ENCODE peak calls at places on chromosomes 4 and X, in four cellular contexts. One of them, this sample, is unnamed.

GRCh38 chrX:70134116-70134477 is 850 bp downstream of the IGBP1 start:
- DNase-seq in transverse colon: peak
- DNase-seq in CD4-positive, CD25-positive, alpha-beta regulatory T cell: no peak
- DNase-seq in A549: peak
- DNase-seq in this sample: no peak

GRCh38 chr4:18754180-18754579 is 732.6 kb upstream of the LCORL start:
- DNase-seq in transverse colon: no peak
- DNase-seq in CD4-positive, CD25-positive, alpha-beta regulatory T cell: no peak
- DNase-seq in A549: no peak
- DNase-seq in this sample: no peak

GRCh38 chrX:71632923-71633657 is 14.8 kb upstream of the CXCR3 start:
- DNase-seq in transverse colon: no peak
- DNase-seq in CD4-positive, CD25-positive, alpha-beta regulatory T cell: no peak
- DNase-seq in A549: no peak
- DNase-seq in this sample: no peak

GRCh38 chr4:56689661-56690060 is 8.6 kb upstream of the HOPX start:
- DNase-seq in transverse colon: no peak
- DNase-seq in CD4-positive, CD25-positive, alpha-beta regulatory T cell: no peak
- DNase-seq in A549: no peak
- DNase-seq in this sample: no peak

GRCh38 chr4:173642509-173642908 is 112.5 kb upstream of the HAND2 start:
- DNase-seq in transverse colon: no peak
- DNase-seq in CD4-positive, CD25-positive, alpha-beta regulatory T cell: no peak
- DNase-seq in A549: peak
- DNase-seq in this sample: no peak

GRCh38 chrX:47530054-47530453 is 31.0 kb upstream of the ARAF start:
- DNase-seq in transverse colon: no peak
- DNase-seq in CD4-positive, CD25-positive, alpha-beta regulatory T cell: no peak
- DNase-seq in A549: no peak
- DNase-seq in this sample: no peak

GRCh38 chr4:5700459-5700858 is 7.9 kb downstream of the EVC2 start:
- DNase-seq in transverse colon: no peak
- DNase-seq in CD4-positive, CD25-positive, alpha-beta regulatory T cell: no peak
- DNase-seq in A549: no peak
- DNase-seq in this sample: no peak

GRCh38 chr4:26510334-26510705 is 20.0 kb upstream of the CCKAR start:
- DNase-seq in transverse colon: no peak
- DNase-seq in CD4-positive, CD25-positive, alpha-beta regulatory T cell: no peak
- DNase-seq in A549: no peak
- DNase-seq in this sample: no peak

GRCh38 chr4:66266035-66266434 is 595.7 kb upstream of the EPHA5 start:
- DNase-seq in transverse colon: no peak
- DNase-seq in CD4-positive, CD25-positive, alpha-beta regulatory T cell: no peak
- DNase-seq in A549: no peak
- DNase-seq in this sample: no peak

GRCh38 chr4:165505991-165506779 is 127.4 kb downstream of the CPE start:
- DNase-seq in transverse colon: no peak
- DNase-seq in CD4-positive, CD25-positive, alpha-beta regulatory T cell: no peak
- DNase-seq in A549: no peak
- DNase-seq in this sample: no peak

GRCh38 chrX:79080131-79080530 is 64.4 kb upstream of the GPR174 start:
- DNase-seq in transverse colon: no peak
- DNase-seq in CD4-positive, CD25-positive, alpha-beta regulatory T cell: no peak
- DNase-seq in A549: no peak
- DNase-seq in this sample: no peak

GRCh38 chr4:108060164-108060563 is 70.5 kb downstream of the HADH start:
- DNase-seq in transverse colon: no peak
- DNase-seq in CD4-positive, CD25-positive, alpha-beta regulatory T cell: no peak
- DNase-seq in A549: peak
- DNase-seq in this sample: no peak

GRCh38 chr4:143482753-143483362 is 30.6 kb upstream of the SMARCA5 start:
- DNase-seq in transverse colon: no peak
- DNase-seq in CD4-positive, CD25-positive, alpha-beta regulatory T cell: no peak
- DNase-seq in A549: peak
- DNase-seq in this sample: no peak

GRCh38 chrX:130098202-130098552 is 12.1 kb downstream of the ELF4 start:
- DNase-seq in transverse colon: no peak
- DNase-seq in CD4-positive, CD25-positive, alpha-beta regulatory T cell: no peak
- DNase-seq in A549: no peak
- DNase-seq in this sample: no peak

GRCh38 chrX:122134291-122134690 is 1049.8 kb upstream of the GRIA3 start:
- DNase-seq in transverse colon: no peak
- DNase-seq in CD4-positive, CD25-positive, alpha-beta regulatory T cell: no peak
- DNase-seq in A549: no peak
- DNase-seq in this sample: no peak

GRCh38 chrX:136735604-136736003 is 45.1 kb downstream of the ARHGEF6 start:
- DNase-seq in transverse colon: no peak
- DNase-seq in CD4-positive, CD25-positive, alpha-beta regulatory T cell: no peak
- DNase-seq in A549: no peak
- DNase-seq in this sample: no peak

GRCh38 chrX:129900054-129900453 is 5.9 kb upstream of the UTP14A start:
- DNase-seq in transverse colon: no peak
- DNase-seq in CD4-positive, CD25-positive, alpha-beta regulatory T cell: no peak
- DNase-seq in A549: no peak
- DNase-seq in this sample: no peak

GRCh38 chr4:113437124-113437523 is 324.4 kb downstream of the CAMK2D start:
- DNase-seq in transverse colon: no peak
- DNase-seq in CD4-positive, CD25-positive, alpha-beta regulatory T cell: no peak
- DNase-seq in A549: no peak
- DNase-seq in this sample: no peak

GRCh38 chrX:83508006-83508405 is at the start of gene POU3F4:
- DNase-seq in transverse colon: no peak
- DNase-seq in CD4-positive, CD25-positive, alpha-beta regulatory T cell: no peak
- DNase-seq in A549: no peak
- DNase-seq in this sample: no peak

GRCh38 chrX:155983326-155983725 is 14.2 kb upstream of the IL9R start:
- DNase-seq in transverse colon: no peak
- DNase-seq in CD4-positive, CD25-positive, alpha-beta regulatory T cell: no peak
- DNase-seq in A549: no peak
- DNase-seq in this sample: no peak

GRCh38 chr4:12123709-12124108 is 695.0 kb upstream of the HS3ST1 start:
- DNase-seq in transverse colon: no peak
- DNase-seq in CD4-positive, CD25-positive, alpha-beta regulatory T cell: no peak
- DNase-seq in A549: no peak
- DNase-seq in this sample: no peak

GRCh38 chrX:23493941-23494374 is 159.3 kb downstream of the PTCHD1 start:
- DNase-seq in transverse colon: no peak
- DNase-seq in CD4-positive, CD25-positive, alpha-beta regulatory T cell: no peak
- DNase-seq in A549: peak
- DNase-seq in this sample: no peak

GRCh38 chr4:3233391-3234071 is 15.4 kb upstream of the MSANTD1 start:
- DNase-seq in transverse colon: no peak
- DNase-seq in CD4-positive, CD25-positive, alpha-beta regulatory T cell: no peak
- DNase-seq in A549: no peak
- DNase-seq in this sample: no peak

GRCh38 chr4:141797966-141798365 is 161.6 kb downstream of the IL15 start:
- DNase-seq in transverse colon: no peak
- DNase-seq in CD4-positive, CD25-positive, alpha-beta regulatory T cell: no peak
- DNase-seq in A549: no peak
- DNase-seq in this sample: no peak

GRCh38 chrX:375181-376036 is 11.3 kb downstream of the PPP2R3B start:
- DNase-seq in transverse colon: no peak
- DNase-seq in CD4-positive, CD25-positive, alpha-beta regulatory T cell: no peak
- DNase-seq in A549: no peak
- DNase-seq in this sample: no peak

GRCh38 chr4:151676301-151676700 is 84.5 kb downstream of the GATB start:
- DNase-seq in transverse colon: no peak
- DNase-seq in CD4-positive, CD25-positive, alpha-beta regulatory T cell: no peak
- DNase-seq in A549: peak
- DNase-seq in this sample: no peak

GRCh38 chrX:131068945-131069719 is 11.0 kb downstream of the ARHGAP36 start:
- DNase-seq in transverse colon: no peak
- DNase-seq in CD4-positive, CD25-positive, alpha-beta regulatory T cell: no peak
- DNase-seq in A549: peak
- DNase-seq in this sample: no peak

GRCh38 chrX:72057331-72057730 is 74.4 kb downstream of the RTL5 start:
- DNase-seq in transverse colon: no peak
- DNase-seq in CD4-positive, CD25-positive, alpha-beta regulatory T cell: no peak
- DNase-seq in A549: no peak
- DNase-seq in this sample: no peak

GRCh38 chr4:98610926-98611325 is 47.5 kb downstream of the TSPAN5 start:
- DNase-seq in transverse colon: no peak
- DNase-seq in CD4-positive, CD25-positive, alpha-beta regulatory T cell: no peak
- DNase-seq in A549: no peak
- DNase-seq in this sample: no peak

GRCh38 chrX:101550825-101551767 is 749 bp downstream of the ARMCX1 start:
- DNase-seq in transverse colon: no peak
- DNase-seq in CD4-positive, CD25-positive, alpha-beta regulatory T cell: no peak
- DNase-seq in A549: no peak
- DNase-seq in this sample: no peak

GRCh38 chr4:150215601-150216000 is 137.4 kb downstream of the DCLK2 start:
- DNase-seq in transverse colon: no peak
- DNase-seq in CD4-positive, CD25-positive, alpha-beta regulatory T cell: no peak
- DNase-seq in A549: no peak
- DNase-seq in this sample: no peak

GRCh38 chr4:142363686-142364085 is 482.4 kb downstream of the INPP4B start:
- DNase-seq in transverse colon: no peak
- DNase-seq in CD4-positive, CD25-positive, alpha-beta regulatory T cell: no peak
- DNase-seq in A549: no peak
- DNase-seq in this sample: no peak

GRCh38 chr4:93199492-93199891 is 629.1 kb upstream of the ATOH1 start:
- DNase-seq in transverse colon: no peak
- DNase-seq in CD4-positive, CD25-positive, alpha-beta regulatory T cell: no peak
- DNase-seq in A549: peak
- DNase-seq in this sample: no peak

GRCh38 chr4:108100827-108101226 is 67.9 kb downstream of the LEF1 start:
- DNase-seq in transverse colon: no peak
- DNase-seq in CD4-positive, CD25-positive, alpha-beta regulatory T cell: no peak
- DNase-seq in A549: no peak
- DNase-seq in this sample: no peak

GRCh38 chr4:104967034-104967401 is 179.7 kb upstream of the TET2 start:
- DNase-seq in transverse colon: peak
- DNase-seq in CD4-positive, CD25-positive, alpha-beta regulatory T cell: no peak
- DNase-seq in A549: no peak
- DNase-seq in this sample: no peak

GRCh38 chr4:101279377-101279871 is 67.9 kb downstream of the PPP3CA start:
- DNase-seq in transverse colon: no peak
- DNase-seq in CD4-positive, CD25-positive, alpha-beta regulatory T cell: no peak
- DNase-seq in A549: peak
- DNase-seq in this sample: no peak

GRCh38 chrX:100353326-100353725 is 56.7 kb downstream of the PCDH19 start:
- DNase-seq in transverse colon: no peak
- DNase-seq in CD4-positive, CD25-positive, alpha-beta regulatory T cell: no peak
- DNase-seq in A549: no peak
- DNase-seq in this sample: no peak

GRCh38 chr4:2898001-2898400 is 54.4 kb downstream of the ADD1 start:
- DNase-seq in transverse colon: no peak
- DNase-seq in CD4-positive, CD25-positive, alpha-beta regulatory T cell: no peak
- DNase-seq in A549: no peak
- DNase-seq in this sample: no peak

GRCh38 chrX:107574054-107574683 is 54.1 kb upstream of the PRPS1 start:
- DNase-seq in transverse colon: no peak
- DNase-seq in CD4-positive, CD25-positive, alpha-beta regulatory T cell: no peak
- DNase-seq in A549: peak
- DNase-seq in this sample: no peak

GRCh38 chr4:67393699-67394281 is 151.5 kb downstream of the CENPC start:
- DNase-seq in transverse colon: no peak
- DNase-seq in CD4-positive, CD25-positive, alpha-beta regulatory T cell: peak
- DNase-seq in A549: peak
- DNase-seq in this sample: no peak

GRCh38 chr4:168605411-168605810 is 108.6 kb downstream of the PALLD start:
- DNase-seq in transverse colon: no peak
- DNase-seq in CD4-positive, CD25-positive, alpha-beta regulatory T cell: no peak
- DNase-seq in A549: peak
- DNase-seq in this sample: no peak
- H3K27ac ChIP-seq in transverse colon: peak
- H3K27ac ChIP-seq in CD4-positive, CD25-positive, alpha-beta regulatory T cell: no peak
- H3K27ac ChIP-seq in A549: peak
- H3K27ac ChIP-seq in this sample: no peak

GRCh38 chrX:110414679-110415439 is 56.2 kb downstream of the RTL9 start:
- DNase-seq in transverse colon: no peak
- DNase-seq in CD4-positive, CD25-positive, alpha-beta regulatory T cell: no peak
- DNase-seq in A549: no peak
- DNase-seq in this sample: no peak
- H3K27ac ChIP-seq in transverse colon: no peak
- H3K27ac ChIP-seq in CD4-positive, CD25-positive, alpha-beta regulatory T cell: no peak
- H3K27ac ChIP-seq in A549: peak
- H3K27ac ChIP-seq in this sample: peak

DNA sequence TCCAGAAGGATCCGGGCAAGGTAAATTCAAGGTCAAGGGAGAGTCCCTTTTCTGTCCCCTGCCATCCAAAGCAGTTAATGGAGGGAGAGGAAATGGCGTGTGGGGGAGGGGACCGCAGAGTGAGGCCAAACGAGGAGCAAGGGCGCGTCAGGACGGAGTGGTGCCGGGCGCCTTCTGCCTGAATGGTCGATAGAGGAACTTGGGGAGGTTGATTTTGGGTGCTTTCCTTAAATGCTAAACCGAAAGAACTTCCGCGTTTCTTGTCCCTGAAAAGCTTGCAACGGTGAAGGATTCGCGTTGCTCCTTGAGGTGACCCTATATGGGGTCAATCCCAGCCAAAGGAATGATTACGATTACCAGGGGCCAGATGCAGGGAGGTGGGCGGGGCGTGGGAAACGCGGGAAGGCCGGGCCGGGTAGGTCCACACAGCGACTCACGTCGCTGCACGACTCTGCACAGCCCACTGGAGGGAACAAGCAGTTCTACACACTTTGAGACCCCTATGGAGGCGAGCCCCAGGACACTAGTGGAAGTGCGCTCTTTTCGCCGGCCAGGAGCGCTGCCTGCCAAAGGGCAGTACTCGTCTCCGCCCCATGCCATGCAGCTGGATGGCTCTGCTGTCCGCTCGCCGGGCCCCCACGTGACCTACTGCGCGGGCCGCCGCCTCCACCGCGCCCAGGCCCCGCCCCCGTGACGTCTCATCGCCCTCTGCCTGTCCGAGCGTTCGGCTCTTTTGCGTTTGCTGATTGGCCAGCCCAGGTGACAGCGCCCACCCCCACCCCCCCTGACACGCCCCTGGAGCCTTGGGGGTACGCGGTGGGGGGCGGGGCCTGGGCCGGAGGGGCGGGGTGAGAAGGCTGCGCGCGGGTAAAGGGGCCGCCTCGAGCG is 452 bp upstream of the GK start:
- DNase-seq in transverse colon: peak
- DNase-seq in CD4-positive, CD25-positive, alpha-beta regulatory T cell: peak
- DNase-seq in A549: peak
- DNase-seq in this sample: peak
- H3K27ac ChIP-seq in transverse colon: peak
- H3K27ac ChIP-seq in CD4-positive, CD25-positive, alpha-beta regulatory T cell: peak
- H3K27ac ChIP-seq in A549: peak
- H3K27ac ChIP-seq in this sample: peak

GRCh38 chr4:138673053-138673452 is 342.5 kb upstream of the NOCT start:
- DNase-seq in transverse colon: no peak
- DNase-seq in CD4-positive, CD25-positive, alpha-beta regulatory T cell: no peak
- DNase-seq in A549: no peak
- DNase-seq in this sample: no peak
- H3K27ac ChIP-seq in transverse colon: no peak
- H3K27ac ChIP-seq in CD4-positive, CD25-positive, alpha-beta regulatory T cell: no peak
- H3K27ac ChIP-seq in A549: no peak
- H3K27ac ChIP-seq in this sample: no peak